ENCODE peak calls at places on chromosomes 6 and 20, in seven cellular contexts. One of them, this sample, is unnamed.

GRCh38 chr6:136228811-136229210 is 21.3 kb downstream of the MTFR2 start:
- DNase-seq in A549: no peak
- DNase-seq in Peyer's patch: no peak
- DNase-seq in uterus: no peak
- DNase-seq in testis: no peak
- DNase-seq in lower leg skin: no peak
- DNase-seq in adrenal gland: no peak
- DNase-seq in this sample: no peak

GRCh38 chr6:169638388-169638787 is 63.4 kb downstream of the WDR27 start:
- DNase-seq in A549: no peak
- DNase-seq in Peyer's patch: no peak
- DNase-seq in uterus: no peak
- DNase-seq in testis: no peak
- DNase-seq in lower leg skin: no peak
- DNase-seq in adrenal gland: no peak
- DNase-seq in this sample: no peak

GRCh38 chr6:36383608-36384007 is 3.9 kb downstream of the ETV7 start:
- DNase-seq in A549: peak
- DNase-seq in Peyer's patch: no peak
- DNase-seq in uterus: no peak
- DNase-seq in testis: no peak
- DNase-seq in lower leg skin: no peak
- DNase-seq in adrenal gland: no peak
- DNase-seq in this sample: no peak

GRCh38 chr6:166112580-166112979 is 55.1 kb downstream of the TBXT start:
- DNase-seq in A549: peak
- DNase-seq in Peyer's patch: no peak
- DNase-seq in uterus: no peak
- DNase-seq in testis: no peak
- DNase-seq in lower leg skin: no peak
- DNase-seq in adrenal gland: no peak
- DNase-seq in this sample: no peak

GRCh38 chr6:38773338-38773737 is 58.2 kb downstream of the DNAH8 start:
- DNase-seq in A549: no peak
- DNase-seq in Peyer's patch: no peak
- DNase-seq in uterus: no peak
- DNase-seq in testis: peak
- DNase-seq in lower leg skin: no peak
- DNase-seq in adrenal gland: no peak
- DNase-seq in this sample: peak

GRCh38 chr6:63649847-63650265 is 14.3 kb downstream of the PHF3 start:
- DNase-seq in A549: no peak
- DNase-seq in Peyer's patch: no peak
- DNase-seq in uterus: no peak
- DNase-seq in testis: no peak
- DNase-seq in lower leg skin: no peak
- DNase-seq in adrenal gland: no peak
- DNase-seq in this sample: peak

GRCh38 chr20:44646641-44647274 is 4.7 kb downstream of the ADA start:
- DNase-seq in A549: no peak
- DNase-seq in Peyer's patch: peak
- DNase-seq in uterus: no peak
- DNase-seq in testis: no peak
- DNase-seq in lower leg skin: no peak
- DNase-seq in adrenal gland: no peak
- DNase-seq in this sample: no peak

GRCh38 chr6:30127238-30128093 is 8.5 kb upstream of the TRIM40 start:
- DNase-seq in A549: no peak
- DNase-seq in Peyer's patch: no peak
- DNase-seq in uterus: no peak
- DNase-seq in testis: peak
- DNase-seq in lower leg skin: no peak
- DNase-seq in adrenal gland: no peak
- DNase-seq in this sample: no peak

GRCh38 chr6:149473080-149474052 is 11.4 kb downstream of the ZC3H12D start:
- DNase-seq in A549: peak
- DNase-seq in Peyer's patch: peak
- DNase-seq in uterus: no peak
- DNase-seq in testis: peak
- DNase-seq in lower leg skin: no peak
- DNase-seq in adrenal gland: no peak
- DNase-seq in this sample: no peak

GRCh38 chr6:15536201-15536955 is 126.5 kb downstream of the DTNBP1 start:
- DNase-seq in A549: no peak
- DNase-seq in Peyer's patch: no peak
- DNase-seq in uterus: no peak
- DNase-seq in testis: no peak
- DNase-seq in lower leg skin: no peak
- DNase-seq in adrenal gland: no peak
- DNase-seq in this sample: no peak

GRCh38 chr6:67717281-67717680 is 917.8 kb upstream of the ADGRB3 start:
- DNase-seq in A549: no peak
- DNase-seq in Peyer's patch: no peak
- DNase-seq in uterus: no peak
- DNase-seq in testis: no peak
- DNase-seq in lower leg skin: no peak
- DNase-seq in adrenal gland: no peak
- DNase-seq in this sample: no peak

GRCh38 chr6:51866867-51867266 is 220.5 kb downstream of the PKHD1 start:
- DNase-seq in A549: no peak
- DNase-seq in Peyer's patch: no peak
- DNase-seq in uterus: no peak
- DNase-seq in testis: no peak
- DNase-seq in lower leg skin: no peak
- DNase-seq in adrenal gland: no peak
- DNase-seq in this sample: no peak

GRCh38 chr6:42403831-42404230 is 47.9 kb downstream of the TRERF1 start:
- DNase-seq in A549: no peak
- DNase-seq in Peyer's patch: no peak
- DNase-seq in uterus: no peak
- DNase-seq in testis: peak
- DNase-seq in lower leg skin: no peak
- DNase-seq in adrenal gland: no peak
- DNase-seq in this sample: no peak

GRCh38 chr20:46213946-46214830 is 94.1 kb downstream of the CDH22 start:
- DNase-seq in A549: peak
- DNase-seq in Peyer's patch: no peak
- DNase-seq in uterus: no peak
- DNase-seq in testis: peak
- DNase-seq in lower leg skin: peak
- DNase-seq in adrenal gland: no peak
- DNase-seq in this sample: no peak

GRCh38 chr6:166286831-166287271 is 21.3 kb downstream of the PRR18 start:
- DNase-seq in A549: no peak
- DNase-seq in Peyer's patch: peak
- DNase-seq in uterus: no peak
- DNase-seq in testis: no peak
- DNase-seq in lower leg skin: no peak
- DNase-seq in adrenal gland: no peak
- DNase-seq in this sample: no peak

GRCh38 chr6:105835373-105835772 is 250.8 kb upstream of the PRDM1 start:
- DNase-seq in A549: no peak
- DNase-seq in Peyer's patch: no peak
- DNase-seq in uterus: no peak
- DNase-seq in testis: no peak
- DNase-seq in lower leg skin: no peak
- DNase-seq in adrenal gland: no peak
- DNase-seq in this sample: peak

GRCh38 chr6:134510121-134510520 is 192.2 kb upstream of the SGK1 start:
- DNase-seq in A549: no peak
- DNase-seq in Peyer's patch: no peak
- DNase-seq in uterus: no peak
- DNase-seq in testis: no peak
- DNase-seq in lower leg skin: no peak
- DNase-seq in adrenal gland: no peak
- DNase-seq in this sample: no peak

GRCh38 chr6:67121115-67121514 is 1414.1 kb upstream of the EYS start:
- DNase-seq in A549: no peak
- DNase-seq in Peyer's patch: no peak
- DNase-seq in uterus: no peak
- DNase-seq in testis: no peak
- DNase-seq in lower leg skin: no peak
- DNase-seq in adrenal gland: no peak
- DNase-seq in this sample: no peak

GRCh38 chr6:89290401-89291155 is 24.5 kb downstream of the GABRR2 start:
- DNase-seq in A549: no peak
- DNase-seq in Peyer's patch: no peak
- DNase-seq in uterus: no peak
- DNase-seq in testis: no peak
- DNase-seq in lower leg skin: no peak
- DNase-seq in adrenal gland: no peak
- DNase-seq in this sample: no peak

GRCh38 chr6:101125380-101125971 is 244.3 kb upstream of the ASCC3 start:
- DNase-seq in A549: no peak
- DNase-seq in Peyer's patch: no peak
- DNase-seq in uterus: no peak
- DNase-seq in testis: no peak
- DNase-seq in lower leg skin: no peak
- DNase-seq in adrenal gland: no peak
- DNase-seq in this sample: no peak

GRCh38 chr20:57767456-57767855 is 57.6 kb upstream of the PMEPA1 start:
- DNase-seq in A549: no peak
- DNase-seq in Peyer's patch: no peak
- DNase-seq in uterus: no peak
- DNase-seq in testis: no peak
- DNase-seq in lower leg skin: no peak
- DNase-seq in adrenal gland: no peak
- DNase-seq in this sample: no peak
- TF ChIP-seq POLR2A in A549: no peak
- TF ChIP-seq POLR2A in Peyer's patch: no peak
- TF ChIP-seq POLR2A in uterus: no peak
- TF ChIP-seq POLR2A in testis: no peak
- TF ChIP-seq POLR2A in lower leg skin: no peak
- TF ChIP-seq POLR2A in adrenal gland: no peak
- TF ChIP-seq POLR2A in this sample: no peak

GRCh38 chr6:27288136-27289044 is 23.7 kb downstream of the POM121L2 start:
- DNase-seq in A549: no peak
- DNase-seq in Peyer's patch: no peak
- DNase-seq in uterus: no peak
- DNase-seq in testis: no peak
- DNase-seq in lower leg skin: no peak
- DNase-seq in adrenal gland: no peak
- DNase-seq in this sample: no peak
- TF ChIP-seq POLR2A in A549: no peak
- TF ChIP-seq POLR2A in Peyer's patch: no peak
- TF ChIP-seq POLR2A in uterus: no peak
- TF ChIP-seq POLR2A in testis: no peak
- TF ChIP-seq POLR2A in lower leg skin: no peak
- TF ChIP-seq POLR2A in adrenal gland: no peak
- TF ChIP-seq POLR2A in this sample: no peak

GRCh38 chr6:72466471-72466870 is 155.4 kb upstream of the KCNQ5 start:
- DNase-seq in A549: no peak
- DNase-seq in Peyer's patch: no peak
- DNase-seq in uterus: no peak
- DNase-seq in testis: no peak
- DNase-seq in lower leg skin: no peak
- DNase-seq in adrenal gland: no peak
- DNase-seq in this sample: no peak
- TF ChIP-seq POLR2A in A549: no peak
- TF ChIP-seq POLR2A in Peyer's patch: no peak
- TF ChIP-seq POLR2A in uterus: no peak
- TF ChIP-seq POLR2A in testis: no peak
- TF ChIP-seq POLR2A in lower leg skin: no peak
- TF ChIP-seq POLR2A in adrenal gland: no peak
- TF ChIP-seq POLR2A in this sample: no peak

DNA sequence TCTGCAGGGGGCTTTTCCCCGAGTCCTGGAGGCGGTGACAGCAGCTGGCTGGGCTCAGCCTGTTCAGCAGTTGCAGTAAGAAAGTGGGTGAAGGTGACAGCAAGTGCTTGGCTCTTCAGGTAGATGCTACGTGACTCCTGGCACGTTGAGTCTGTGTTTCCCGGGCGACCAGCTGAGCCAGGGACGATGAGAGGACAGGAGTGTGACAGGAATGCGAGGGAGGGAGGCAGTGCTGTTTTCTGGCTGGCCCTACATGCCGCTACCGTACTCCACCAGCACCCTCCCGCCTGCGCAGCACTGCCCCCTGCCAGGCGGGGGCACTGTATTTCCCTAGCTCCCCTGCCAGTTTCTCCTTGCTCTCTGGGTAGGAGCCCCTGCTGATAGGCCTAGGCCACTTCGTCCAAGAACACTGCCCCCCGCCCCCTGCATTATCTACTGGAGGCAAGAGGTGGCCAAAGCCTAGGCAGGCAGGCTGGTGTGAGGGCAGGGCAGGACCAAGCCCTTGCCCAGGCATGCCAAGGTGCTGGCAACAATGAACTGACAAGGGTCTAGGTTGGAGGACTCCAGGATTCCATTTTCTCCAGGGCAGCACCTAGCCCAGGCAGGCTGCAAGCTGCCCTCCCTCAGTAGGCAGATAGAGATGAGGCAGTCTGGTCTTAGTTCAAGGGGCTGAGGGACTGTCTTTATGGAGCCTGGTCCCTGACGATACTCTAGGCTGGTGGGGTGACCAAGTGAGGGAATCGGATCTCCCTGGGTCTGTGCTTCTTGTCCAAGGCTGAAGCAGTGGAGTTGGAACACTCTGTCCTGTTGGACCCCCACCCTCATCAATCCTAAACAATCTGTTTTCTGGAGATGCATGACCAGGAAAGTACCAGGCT is 19.2 kb downstream of the MRPS18A start:
- DNase-seq in A549: peak
- DNase-seq in Peyer's patch: peak
- DNase-seq in uterus: peak
- DNase-seq in testis: peak
- DNase-seq in lower leg skin: peak
- DNase-seq in adrenal gland: peak
- DNase-seq in this sample: peak
- TF ChIP-seq POLR2A in A549: no peak
- TF ChIP-seq POLR2A in Peyer's patch: no peak
- TF ChIP-seq POLR2A in uterus: no peak
- TF ChIP-seq POLR2A in testis: no peak
- TF ChIP-seq POLR2A in lower leg skin: no peak
- TF ChIP-seq POLR2A in adrenal gland: no peak
- TF ChIP-seq POLR2A in this sample: peak

GRCh38 chr6:127403636-127404035 is 55.6 kb downstream of the KIAA0408 start:
- DNase-seq in A549: no peak
- DNase-seq in Peyer's patch: no peak
- DNase-seq in uterus: no peak
- DNase-seq in testis: no peak
- DNase-seq in lower leg skin: no peak
- DNase-seq in adrenal gland: no peak
- DNase-seq in this sample: no peak
- TF ChIP-seq POLR2A in A549: no peak
- TF ChIP-seq POLR2A in Peyer's patch: no peak
- TF ChIP-seq POLR2A in uterus: no peak
- TF ChIP-seq POLR2A in testis: no peak
- TF ChIP-seq POLR2A in lower leg skin: no peak
- TF ChIP-seq POLR2A in adrenal gland: no peak
- TF ChIP-seq POLR2A in this sample: no peak

GRCh38 chr6:72619883-72620696 is 1.8 kb upstream of the KCNQ5 start:
- DNase-seq in A549: no peak
- DNase-seq in Peyer's patch: peak
- DNase-seq in uterus: no peak
- DNase-seq in testis: peak
- DNase-seq in lower leg skin: no peak
- DNase-seq in adrenal gland: peak
- DNase-seq in this sample: peak
- TF ChIP-seq POLR2A in A549: no peak
- TF ChIP-seq POLR2A in Peyer's patch: no peak
- TF ChIP-seq POLR2A in uterus: no peak
- TF ChIP-seq POLR2A in testis: no peak
- TF ChIP-seq POLR2A in lower leg skin: no peak
- TF ChIP-seq POLR2A in adrenal gland: no peak
- TF ChIP-seq POLR2A in this sample: no peak